ENCODE peak calls at places on chromosomes 7 and 10, in four cellular contexts. C, E, W and Q are unnamed samples.

GRCh38 chr10:4266387-4267083 is 481.5 kb upstream of the KLF6 start:
- DNase-seq in C (no peak), E (no peak), W (no peak), Q (peak; percentile 41)

GRCh38 chr7:44063547-44063893 is 1.8 kb downstream of the PGAM2 start:
- DNase-seq in C (no peak), E (no peak), W (no peak), Q (no peak)

GRCh38 chr10:24974978-24975377 is 22.6 kb upstream of the PRTFDC1 start:
- DNase-seq in C (no peak), E (no peak), W (peak; percentile 18), Q (peak; percentile 31)

GRCh38 chr7:83366629-83367028 is 203.9 kb upstream of the PCLO start:
- DNase-seq in C (no peak), E (no peak), W (no peak), Q (no peak)

GRCh38 chr10:77628906-77629730 is 8.5 kb downstream of the KCNMA1 start:
- DNase-seq in C (no peak), E (no peak), W (no peak), Q (no peak)

GRCh38 chr7:92639213-92639896 is 49.2 kb upstream of the FAM133B start:
- DNase-seq in C (no peak), E (no peak), W (no peak), Q (no peak)

GRCh38 chr10:13624630-13625029 is 37.9 kb downstream of the PRPF18 start:
- DNase-seq in C (no peak), E (no peak), W (no peak), Q (no peak)

GRCh38 chr7:123351506-123352225 is 151.9 kb upstream of the SLC13A1 start:
- DNase-seq in C (no peak), E (no peak), W (no peak), Q (no peak)

GRCh38 chr7:19690736-19691135 is 18.1 kb downstream of the POLR1F start:
- DNase-seq in C (no peak), E (no peak), W (no peak), Q (no peak)

GRCh38 chr10:4354382-4354812 is 471.6 kb upstream of the AKR1E2 start:
- DNase-seq in C (no peak), E (no peak), W (no peak), Q (no peak)

GRCh38 chr10:132883391-132883881 is 58.9 kb downstream of the CFAP46 start:
- DNase-seq in C (no peak), E (no peak), W (no peak), Q (no peak)

GRCh38 chr7:25454562-25455031 is 226.3 kb upstream of the NPVF start:
- DNase-seq in C (no peak), E (no peak), W (peak; percentile 48), Q (no peak)

GRCh38 chr7:158450476-158451124 is 137.0 kb downstream of the PTPRN2 start:
- DNase-seq in C (no peak), E (no peak), W (no peak), Q (no peak)

GRCh38 chr7:47392241-47392759 is 189.6 kb downstream of the TNS3 start:
- DNase-seq in C (no peak), E (no peak), W (peak; percentile 72), Q (peak; percentile 89)

GRCh38 chr7:98877692-98878364 is 504 bp upstream of the TRRAP start:
- DNase-seq in C (no peak), E (no peak), W (no peak), Q (peak; percentile 17)

GRCh38 chr10:134743-135600 is at the start of gene ZMYND11:
- DNase-seq in C (peak; percentile 57), E (no peak), W (peak; percentile 56), Q (peak; percentile 69)

GRCh38 chr10:96501985-96502384 is 11.7 kb downstream of the TLL2 start:
- DNase-seq in C (no peak), E (no peak), W (no peak), Q (no peak)

GRCh38 chr10:17418249-17418648 is 36.1 kb downstream of the ST8SIA6 start:
- DNase-seq in C (no peak), E (no peak), W (no peak), Q (no peak)

GRCh38 chr10:122102867-122103525 is 114.0 kb downstream of the TACC2 start:
- DNase-seq in C (no peak), E (no peak), W (no peak), Q (no peak)

GRCh38 chr10:10489765-10490164 is 527.9 kb upstream of the CELF2 start:
- DNase-seq in C (no peak), E (no peak), W (no peak), Q (no peak)

GRCh38 chr10:44857363-44858016 is 53.6 kb upstream of the TMEM72 start:
- DNase-seq in C (peak; percentile 42), E (peak; percentile 2), W (peak; percentile 42), Q (peak; percentile 59)

GRCh38 chr10:112296908-112297331 is 13.7 kb downstream of the TECTB start:
- DNase-seq in C (no peak), E (no peak), W (no peak), Q (no peak)

GRCh38 chr7:108263364-108263951 is 133.3 kb upstream of the LAMB4 start:
- DNase-seq in C (no peak), E (peak; percentile 73), W (no peak), Q (peak; percentile 23)

GRCh38 chr7:2321020-2321419 is 6.8 kb upstream of the SNX8 start:
- DNase-seq in C (no peak), E (no peak), W (no peak), Q (no peak)

GRCh38 chr7:128104109-128104742 is 73.0 kb upstream of the LRRC4 start:
- DNase-seq in C (no peak), E (no peak), W (no peak), Q (peak; percentile 15)